ENCODE peak calls at places on chromosomes 13 and 19, in nine cellular contexts. One of them, this sample, is unnamed.

GRCh38 chr19:41548954-41549688 is 26.8 kb upstream of the CEACAM21 start:
- DNase-seq in WTC11: no peak
- DNase-seq in activated CD4-positive, alpha-beta T cell treated with anti-CD3 and anti-CD28 coated beads for 24 hours: peak
- DNase-seq in B cell: peak
- DNase-seq in small intestine: peak
- DNase-seq in MCF 10A: no peak
- DNase-seq in stimulated activated CD4-positive, alpha-beta T cell treated with anti-CD3 and anti-CD28 coated beads, Interleukin-4, amount 100 ng/mL, for 48 hours: peak
- DNase-seq in endothelial cell: peak
- DNase-seq in epithelial cell of proximal tubule: no peak
- DNase-seq in this sample: peak

GRCh38 chr19:8529369-8530006 is 15.5 kb upstream of the ZNF414 start:
- DNase-seq in WTC11: no peak
- DNase-seq in activated CD4-positive, alpha-beta T cell treated with anti-CD3 and anti-CD28 coated beads for 24 hours: no peak
- DNase-seq in B cell: no peak
- DNase-seq in small intestine: peak
- DNase-seq in MCF 10A: no peak
- DNase-seq in stimulated activated CD4-positive, alpha-beta T cell treated with anti-CD3 and anti-CD28 coated beads, Interleukin-4, amount 100 ng/mL, for 48 hours: no peak
- DNase-seq in endothelial cell: no peak
- DNase-seq in epithelial cell of proximal tubule: no peak
- DNase-seq in this sample: no peak

GRCh38 chr13:95355491-95355890 is 54.2 kb upstream of the ABCC4 start:
- DNase-seq in WTC11: no peak
- DNase-seq in activated CD4-positive, alpha-beta T cell treated with anti-CD3 and anti-CD28 coated beads for 24 hours: no peak
- DNase-seq in B cell: no peak
- DNase-seq in small intestine: no peak
- DNase-seq in MCF 10A: peak
- DNase-seq in stimulated activated CD4-positive, alpha-beta T cell treated with anti-CD3 and anti-CD28 coated beads, Interleukin-4, amount 100 ng/mL, for 48 hours: no peak
- DNase-seq in endothelial cell: no peak
- DNase-seq in epithelial cell of proximal tubule: no peak
- DNase-seq in this sample: no peak

GRCh38 chr13:103394670-103395069 is 328.5 kb upstream of the SLC10A2 start:
- DNase-seq in WTC11: no peak
- DNase-seq in activated CD4-positive, alpha-beta T cell treated with anti-CD3 and anti-CD28 coated beads for 24 hours: no peak
- DNase-seq in B cell: no peak
- DNase-seq in small intestine: no peak
- DNase-seq in MCF 10A: no peak
- DNase-seq in stimulated activated CD4-positive, alpha-beta T cell treated with anti-CD3 and anti-CD28 coated beads, Interleukin-4, amount 100 ng/mL, for 48 hours: no peak
- DNase-seq in endothelial cell: no peak
- DNase-seq in epithelial cell of proximal tubule: no peak
- DNase-seq in this sample: no peak

GRCh38 chr13:20398459-20398858 is 127.2 kb downstream of the CRYL1 start:
- DNase-seq in WTC11: no peak
- DNase-seq in activated CD4-positive, alpha-beta T cell treated with anti-CD3 and anti-CD28 coated beads for 24 hours: no peak
- DNase-seq in B cell: no peak
- DNase-seq in small intestine: peak
- DNase-seq in MCF 10A: no peak
- DNase-seq in stimulated activated CD4-positive, alpha-beta T cell treated with anti-CD3 and anti-CD28 coated beads, Interleukin-4, amount 100 ng/mL, for 48 hours: no peak
- DNase-seq in endothelial cell: no peak
- DNase-seq in epithelial cell of proximal tubule: no peak
- DNase-seq in this sample: no peak

GRCh38 chr13:51728972-51729371 is 75.0 kb downstream of the DHRS12 start:
- DNase-seq in WTC11: no peak
- DNase-seq in activated CD4-positive, alpha-beta T cell treated with anti-CD3 and anti-CD28 coated beads for 24 hours: no peak
- DNase-seq in B cell: no peak
- DNase-seq in small intestine: no peak
- DNase-seq in MCF 10A: peak
- DNase-seq in stimulated activated CD4-positive, alpha-beta T cell treated with anti-CD3 and anti-CD28 coated beads, Interleukin-4, amount 100 ng/mL, for 48 hours: no peak
- DNase-seq in endothelial cell: no peak
- DNase-seq in epithelial cell of proximal tubule: no peak
- DNase-seq in this sample: no peak

GRCh38 chr19:51027126-51027806 is 850 bp upstream of the KLK11 start:
- DNase-seq in WTC11: no peak
- DNase-seq in activated CD4-positive, alpha-beta T cell treated with anti-CD3 and anti-CD28 coated beads for 24 hours: no peak
- DNase-seq in B cell: peak
- DNase-seq in small intestine: no peak
- DNase-seq in MCF 10A: no peak
- DNase-seq in stimulated activated CD4-positive, alpha-beta T cell treated with anti-CD3 and anti-CD28 coated beads, Interleukin-4, amount 100 ng/mL, for 48 hours: no peak
- DNase-seq in endothelial cell: no peak
- DNase-seq in epithelial cell of proximal tubule: no peak
- DNase-seq in this sample: no peak

GRCh38 chr13:52599853-52600603 is 42.2 kb upstream of the HNRNPA1L2 start:
- DNase-seq in WTC11: peak
- DNase-seq in activated CD4-positive, alpha-beta T cell treated with anti-CD3 and anti-CD28 coated beads for 24 hours: no peak
- DNase-seq in B cell: peak
- DNase-seq in small intestine: no peak
- DNase-seq in MCF 10A: peak
- DNase-seq in stimulated activated CD4-positive, alpha-beta T cell treated with anti-CD3 and anti-CD28 coated beads, Interleukin-4, amount 100 ng/mL, for 48 hours: no peak
- DNase-seq in endothelial cell: peak
- DNase-seq in epithelial cell of proximal tubule: no peak
- DNase-seq in this sample: no peak

GRCh38 chr13:88144580-88144979 is 473.4 kb downstream of the SLITRK5 start:
- DNase-seq in WTC11: peak
- DNase-seq in activated CD4-positive, alpha-beta T cell treated with anti-CD3 and anti-CD28 coated beads for 24 hours: no peak
- DNase-seq in B cell: no peak
- DNase-seq in small intestine: no peak
- DNase-seq in MCF 10A: no peak
- DNase-seq in stimulated activated CD4-positive, alpha-beta T cell treated with anti-CD3 and anti-CD28 coated beads, Interleukin-4, amount 100 ng/mL, for 48 hours: no peak
- DNase-seq in endothelial cell: no peak
- DNase-seq in epithelial cell of proximal tubule: no peak
- DNase-seq in this sample: no peak

GRCh38 chr19:54408627-54409026 is 6.6 kb upstream of the TTYH1 start:
- DNase-seq in WTC11: no peak
- DNase-seq in activated CD4-positive, alpha-beta T cell treated with anti-CD3 and anti-CD28 coated beads for 24 hours: no peak
- DNase-seq in B cell: no peak
- DNase-seq in small intestine: no peak
- DNase-seq in MCF 10A: no peak
- DNase-seq in stimulated activated CD4-positive, alpha-beta T cell treated with anti-CD3 and anti-CD28 coated beads, Interleukin-4, amount 100 ng/mL, for 48 hours: no peak
- DNase-seq in endothelial cell: no peak
- DNase-seq in epithelial cell of proximal tubule: no peak
- DNase-seq in this sample: no peak

GRCh38 chr19:55579766-55580621 is 654 bp downstream of the ZNF579 start:
- DNase-seq in WTC11: peak
- DNase-seq in activated CD4-positive, alpha-beta T cell treated with anti-CD3 and anti-CD28 coated beads for 24 hours: no peak
- DNase-seq in B cell: peak
- DNase-seq in small intestine: no peak
- DNase-seq in MCF 10A: no peak
- DNase-seq in stimulated activated CD4-positive, alpha-beta T cell treated with anti-CD3 and anti-CD28 coated beads, Interleukin-4, amount 100 ng/mL, for 48 hours: no peak
- DNase-seq in endothelial cell: no peak
- DNase-seq in epithelial cell of proximal tubule: no peak
- DNase-seq in this sample: no peak

GRCh38 chr13:110339263-110339662 is 32.2 kb downstream of the COL4A2 start:
- DNase-seq in WTC11: no peak
- DNase-seq in activated CD4-positive, alpha-beta T cell treated with anti-CD3 and anti-CD28 coated beads for 24 hours: no peak
- DNase-seq in B cell: no peak
- DNase-seq in small intestine: no peak
- DNase-seq in MCF 10A: no peak
- DNase-seq in stimulated activated CD4-positive, alpha-beta T cell treated with anti-CD3 and anti-CD28 coated beads, Interleukin-4, amount 100 ng/mL, for 48 hours: no peak
- DNase-seq in endothelial cell: no peak
- DNase-seq in epithelial cell of proximal tubule: no peak
- DNase-seq in this sample: no peak

GRCh38 chr13:66402071-66402470 is 828.1 kb downstream of the PCDH9 start:
- DNase-seq in WTC11: no peak
- DNase-seq in activated CD4-positive, alpha-beta T cell treated with anti-CD3 and anti-CD28 coated beads for 24 hours: no peak
- DNase-seq in B cell: no peak
- DNase-seq in small intestine: no peak
- DNase-seq in MCF 10A: no peak
- DNase-seq in stimulated activated CD4-positive, alpha-beta T cell treated with anti-CD3 and anti-CD28 coated beads, Interleukin-4, amount 100 ng/mL, for 48 hours: no peak
- DNase-seq in endothelial cell: no peak
- DNase-seq in epithelial cell of proximal tubule: no peak
- DNase-seq in this sample: no peak